ENCODE peak calls at places on chromosomes 13 and 19, in four cellular contexts. E is A549, Y is stomach, F is tibial nerve. P is an unnamed sample.
A peak's percentile ranks its signal among the peaks of the same experiment; 100 is the strongest.

GRCh38 chr13:28743499-28744083 is 24.8 kb upstream of the SLC46A3 start:
- DNase-seq in E (no peak), Y (no peak), F (no peak), P (no peak)

GRCh38 chr13:97223711-97224461 is 1.8 kb downstream of the MBNL2 start:
- DNase-seq in E (peak; percentile 25), Y (peak; percentile 42), F (peak; percentile 81), P (peak; percentile 80)

GRCh38 chr13:97224544-97225324 is 2.6 kb downstream of the MBNL2 start:
- DNase-seq in E (no peak), Y (peak; percentile 70), F (peak; percentile 40), P (no peak)

GRCh38 chr13:33186851-33187250 is 98.7 kb downstream of the STARD13 start:
- DNase-seq in E (no peak), Y (no peak), F (no peak), P (no peak)

GRCh38 chr19:47776568-47776967 is 1.9 kb upstream of the SELENOW start:
- DNase-seq in E (no peak), Y (no peak), F (no peak), P (no peak)

GRCh38 chr13:43023244-43023931 is at the start of gene DNAJC15:
- DNase-seq in E (no peak), Y (peak; percentile 78), F (peak; percentile 88), P (peak; percentile 94)

GRCh38 chr13:101065314-101065713 is 351.0 kb downstream of the NALCN start:
- DNase-seq in E (no peak), Y (no peak), F (peak; percentile 9), P (no peak)

GRCh38 chr13:24660023-24660806 is 20.0 kb upstream of the ATP12A start:
- DNase-seq in E (no peak), Y (no peak), F (no peak), P (no peak)

GRCh38 chr19:1235625-1236538 is 1.9 kb downstream of the CBARP start:
- DNase-seq in E (no peak), Y (no peak), F (no peak), P (no peak)

DNA sequence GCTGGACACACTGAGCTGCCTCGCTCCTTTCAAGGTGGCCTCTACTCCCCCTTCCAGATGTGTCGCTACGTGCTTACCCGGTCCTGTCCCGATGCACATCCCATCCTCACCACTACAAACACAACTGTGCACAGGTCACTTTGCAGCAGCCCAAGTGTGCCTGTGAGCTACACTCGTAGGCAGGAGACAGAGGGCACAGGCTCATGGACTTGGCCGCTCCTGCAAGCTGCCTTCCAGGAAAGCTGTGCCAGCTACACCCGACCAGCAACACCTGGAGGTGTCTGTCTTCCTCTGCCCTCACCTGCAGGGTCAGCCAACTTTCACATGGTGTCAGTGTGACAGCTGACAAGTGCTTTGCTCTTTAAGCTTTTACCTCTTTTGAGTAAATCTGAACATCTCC is 15.4 kb downstream of the CARS2 start:
- DNase-seq in E (no peak), Y (no peak), F (no peak), P (peak; percentile 62)
- TF ChIP-seq POLR2A in E (no peak), Y (no peak), F (no peak), P (no peak)

GRCh38 chr19:45136507-45137178 is 24.1 kb downstream of the NKPD1 start:
- DNase-seq in E (no peak), Y (no peak), F (no peak), P (no peak)
- TF ChIP-seq POLR2A in E (no peak), Y (no peak), F (no peak), P (no peak)

GRCh38 chr19:7888145-7888825 is at the start of gene LRRC8E:
- DNase-seq in E (peak; percentile 62), Y (peak; percentile 79), F (no peak), P (no peak)
- TF ChIP-seq POLR2A in E (peak; percentile 67), Y (no peak), F (no peak), P (no peak)

DNA sequence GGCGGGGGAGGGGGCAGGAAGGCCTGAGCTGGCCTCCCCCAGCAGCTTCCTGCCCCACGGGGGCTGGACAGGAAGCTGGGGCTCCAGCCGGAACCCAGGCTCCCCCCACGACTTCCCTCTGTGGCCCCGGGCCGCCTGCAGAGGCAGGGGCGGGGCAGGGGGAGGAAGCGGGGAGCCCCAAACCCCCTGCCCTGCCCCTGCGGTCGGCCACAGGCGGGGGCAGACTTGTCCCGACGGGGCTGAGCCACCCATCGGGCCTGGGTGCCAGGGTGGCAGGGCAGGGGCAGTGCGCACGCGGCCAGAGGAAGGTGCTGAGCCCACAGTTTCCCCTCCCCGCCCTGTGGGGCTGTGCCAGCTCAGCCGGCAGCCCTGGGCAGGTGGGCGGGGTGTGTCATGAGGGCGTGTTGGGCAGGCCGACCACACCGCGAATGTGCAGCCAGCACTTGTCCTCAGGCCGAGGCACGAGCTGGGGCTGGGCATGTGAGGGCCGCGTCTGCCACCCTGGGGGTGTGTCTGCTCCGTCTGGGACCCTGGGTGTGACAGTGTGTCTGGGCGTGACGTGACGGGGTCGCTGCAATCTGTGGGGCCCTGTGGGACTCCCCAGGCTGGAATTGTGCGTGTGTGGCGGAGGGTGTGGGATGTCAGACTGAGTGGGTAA is 17.7 kb downstream of the CCDC97 start:
- DNase-seq in E (no peak), Y (peak; percentile 87), F (no peak), P (peak; percentile 98)
- TF ChIP-seq POLR2A in E (no peak), Y (no peak), F (no peak), P (no peak)

GRCh38 chr19:42442833-42443232 is at the start of gene CXCL17:
- DNase-seq in E (no peak), Y (peak; percentile 76), F (no peak), P (no peak)

GRCh38 chr19:42441047-42441440 is 1.7 kb downstream of the CXCL17 start:
- DNase-seq in E (no peak), Y (peak; percentile 51), F (no peak), P (no peak)

GRCh38 chr19:42440357-42441046 is 2.2 kb downstream of the CXCL17 start:
- DNase-seq in E (peak; percentile 95), Y (peak; percentile 89), F (peak; percentile 68), P (peak; percentile 94)

GRCh38 chr19:42445948-42446347 is 3.2 kb upstream of the CXCL17 start:
- DNase-seq in E (no peak), Y (no peak), F (no peak), P (no peak)

DNA sequence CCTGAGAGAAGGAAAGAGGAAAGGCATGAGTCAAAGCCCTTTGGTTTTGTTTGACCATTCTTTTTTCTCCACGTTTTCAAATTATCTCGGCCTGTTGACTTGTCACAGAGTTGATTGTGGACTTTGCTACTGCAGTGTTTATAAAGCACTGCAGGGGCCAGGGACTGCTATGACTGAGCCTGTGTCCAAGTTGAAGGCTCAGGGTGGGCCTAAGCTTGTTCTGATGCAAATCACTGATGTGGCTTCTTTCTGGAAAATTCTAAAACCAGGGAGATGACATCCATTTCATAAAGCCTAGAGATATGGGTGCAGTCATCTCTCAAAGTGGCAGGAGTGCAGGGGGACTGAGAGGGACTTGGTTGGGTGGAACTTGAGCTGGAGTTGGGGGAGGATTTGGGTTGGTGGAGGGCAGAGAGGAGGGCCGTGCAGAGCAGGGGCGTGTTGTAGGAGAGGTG is 1.2 kb upstream of the CXCL17 start:
- DNase-seq in E (no peak), Y (peak; percentile 51), F (no peak), P (no peak)
- TF ChIP-seq POLR2A in E (no peak), Y (no peak), F (no peak), P (no peak)

DNA sequence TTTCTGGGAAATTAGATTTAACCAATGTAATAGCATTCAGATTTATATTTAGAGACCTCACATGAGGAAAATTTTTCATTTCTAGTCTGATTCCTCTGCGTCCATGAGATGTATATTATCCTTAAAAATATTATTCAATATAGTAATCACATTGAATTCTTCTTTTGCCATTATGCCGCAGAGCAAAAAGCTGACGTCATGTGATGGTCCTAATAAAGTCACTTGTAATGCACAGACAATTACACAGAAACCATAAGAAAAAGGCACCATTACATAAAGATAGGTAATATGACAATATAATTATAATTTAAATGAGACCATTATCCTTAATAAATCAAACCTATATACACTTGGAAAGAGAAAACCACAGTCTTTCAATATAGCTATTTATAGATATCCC is 1021.5 kb downstream of the PCDH9 start:
- DNase-seq in E (no peak), Y (no peak), F (no peak), P (no peak)
- TF ChIP-seq POLR2A in E (no peak), Y (no peak), F (no peak), P (no peak)

DNA sequence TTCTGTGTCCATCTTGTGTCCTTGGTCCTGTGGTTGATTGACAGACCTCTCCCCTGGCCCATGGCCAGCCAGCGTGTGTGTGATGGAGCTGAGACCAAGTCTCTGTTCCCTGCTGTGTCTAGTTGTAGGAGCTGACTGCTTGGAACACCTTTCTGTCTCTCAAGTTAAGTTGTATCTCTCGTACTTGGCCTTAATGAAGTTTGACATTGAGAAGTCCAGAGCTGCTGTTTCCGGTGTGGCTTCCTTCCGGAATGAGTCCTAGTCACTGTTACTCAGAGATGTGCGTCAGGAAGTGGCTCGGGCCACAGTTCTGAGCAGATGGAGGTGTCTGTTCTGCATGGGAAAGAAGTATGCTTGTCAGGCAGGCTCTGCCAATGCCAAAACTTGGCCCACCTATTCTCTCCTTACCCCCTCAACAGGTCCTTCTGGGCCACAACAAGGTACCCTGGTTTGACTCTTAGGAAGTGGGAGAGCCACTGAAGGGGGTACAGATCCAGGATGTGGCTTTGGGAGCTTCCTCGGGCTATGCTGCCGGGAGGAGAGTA is 54.3 kb downstream of the GATAD2A start:
- DNase-seq in E (no peak), Y (peak; percentile 41), F (no peak), P (peak; percentile 90)
- TF ChIP-seq POLR2A in E (no peak), Y (no peak), F (no peak), P (no peak)

DNA sequence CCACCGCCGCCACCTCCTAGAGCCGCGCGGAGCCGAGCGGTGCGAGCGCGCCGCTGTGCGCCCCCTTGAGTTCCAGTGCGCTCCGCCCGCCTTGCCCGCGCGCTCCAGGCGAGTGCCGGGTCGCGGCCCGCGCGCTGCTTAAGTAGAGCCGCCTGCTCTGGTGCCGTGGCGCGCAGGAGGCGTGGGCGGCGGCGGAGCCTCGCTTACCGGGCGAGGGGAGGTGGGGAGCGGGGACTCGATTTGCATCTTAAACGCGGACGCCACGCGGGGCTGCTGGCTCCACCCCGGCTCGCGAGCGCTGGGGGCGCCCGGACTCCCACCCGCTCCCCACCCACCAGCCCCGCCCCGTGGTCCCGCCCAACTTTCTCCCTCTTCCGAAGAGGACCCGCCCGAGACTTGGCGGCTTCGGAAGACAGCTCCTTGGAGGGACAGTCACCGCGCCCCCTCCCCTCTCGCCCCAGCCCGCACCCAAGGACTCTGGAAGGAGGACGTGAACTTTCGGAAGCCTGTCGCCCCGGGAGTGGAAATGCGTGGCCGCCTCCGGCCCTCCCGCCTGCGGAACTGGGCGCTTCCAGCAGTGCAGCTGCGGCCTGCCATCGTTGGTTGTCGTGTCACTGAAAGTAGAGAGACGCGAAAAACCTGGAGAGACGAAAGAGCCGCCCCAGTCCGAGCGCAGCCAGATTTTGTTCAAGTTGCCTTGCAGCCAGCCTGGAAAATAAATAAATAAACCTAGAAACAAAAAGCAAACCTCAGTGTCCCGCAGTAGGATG is at the start of gene KCTD12:
- DNase-seq in E (peak; percentile 14), Y (peak; percentile 76), F (peak; percentile 78), P (peak; percentile 96)
- TF ChIP-seq POLR2A in E (peak; percentile 36), Y (no peak), F (peak; percentile 87), P (peak; percentile 87)

GRCh38 chr19:4847190-4847973 is 15.9 kb upstream of the TICAM1 start:
- DNase-seq in E (no peak), Y (no peak), F (no peak), P (no peak)
- TF ChIP-seq POLR2A in E (no peak), Y (no peak), F (no peak), P (no peak)

DNA sequence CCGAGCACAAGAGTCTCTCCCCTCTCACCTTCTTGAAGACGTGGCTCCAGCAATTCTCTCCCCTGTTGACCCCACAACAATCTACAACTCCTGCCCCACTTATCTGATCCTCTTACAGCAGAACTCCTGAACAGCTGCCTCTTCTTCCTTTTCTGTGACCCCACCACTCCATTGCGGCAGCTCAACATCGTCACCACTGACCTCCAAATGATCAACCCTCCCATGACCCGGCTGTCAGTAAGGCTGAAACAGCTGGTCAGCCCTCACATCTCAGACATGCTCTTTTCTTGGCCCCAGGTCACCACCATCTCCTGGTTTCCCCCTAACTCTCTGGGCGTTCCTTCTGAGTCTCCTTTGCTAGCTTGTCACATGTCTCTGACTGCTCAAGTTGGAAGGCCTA is 1.8 kb downstream of the EXOSC5 start:
- DNase-seq in E (no peak), Y (no peak), F (no peak), P (no peak)
- TF ChIP-seq POLR2A in E (no peak), Y (no peak), F (no peak), P (no peak)